ENCODE peak calls at places on chromosomes 16 and 17, in eight cellular contexts. N is cardiac muscle cell; Y is kidney; W is PC-9; H is transverse colon; T is adrenal gland; X is tibial nerve; G is CD8-positive, alpha-beta T cell. A is an unnamed sample.

GRCh38 chr17:63029520-63029919 is 63.5 kb downstream of the TANC2 start:
- DNase-seq in T (no peak), G (no peak), H (no peak), W (no peak), X (no peak), Y (no peak), N (no peak), A (no peak)

GRCh38 chr16:4376820-4377572 is 5.3 kb downstream of the VASN start:
- DNase-seq in T (no peak), H (no peak), Y (no peak), W (no peak), G (no peak), X (no peak), N (no peak), A (no peak)

GRCh38 chr16:29784901-29785500 is 5.5 kb upstream of the KIF22 start:
- DNase-seq in W (no peak), G (peak; percentile 87), H (peak; percentile 69), N (peak; percentile 61), X (peak; percentile 42), T (peak; percentile 85), Y (peak; percentile 94), A (peak; percentile 83)

GRCh38 chr17:63772801-63773271 is 561 bp downstream of the CCDC47 start:
- DNase-seq in H (peak; percentile 13), Y (no peak), N (peak; percentile 30), G (no peak), T (no peak), X (peak; percentile 20), W (no peak), A (no peak)

GRCh38 chr17:69223809-69224208 is 4.8 kb downstream of the ABCA10 start:
- DNase-seq in W (no peak), X (no peak), Y (no peak), N (no peak), G (no peak), H (no peak), T (no peak), A (no peak)

GRCh38 chr17:29733151-29733550 is 110.4 kb upstream of the CORO6 start:
- DNase-seq in N (no peak), G (no peak), W (peak; percentile 83), Y (no peak), X (no peak), T (no peak), H (no peak), A (no peak)

GRCh38 chr17:28230011-28230410 is 89.0 kb upstream of the TMEM97 start:
- DNase-seq in Y (peak; percentile 40), W (no peak), X (no peak), G (no peak), T (peak; percentile 79), H (no peak), N (no peak), A (no peak)

GRCh38 chr16:8581923-8582580 is 8.3 kb downstream of the TMEM114 start:
- DNase-seq in X (no peak), G (no peak), T (peak; percentile 63), Y (no peak), W (no peak), H (peak; percentile 22), N (no peak), A (no peak)

GRCh38 chr17:68346448-68346847 is 55.2 kb downstream of the ARSG start:
- DNase-seq in Y (peak; percentile 74), X (peak; percentile 7), W (no peak), T (peak; percentile 54), H (peak; percentile 62), N (no peak), G (peak; percentile 82), A (peak; percentile 59)

GRCh38 chr17:74201250-74201649 is 2.2 kb upstream of the RPL38 start:
- DNase-seq in W (no peak), H (peak; percentile 62), Y (no peak), X (peak; percentile 42), N (no peak), G (no peak), T (peak; percentile 88), A (no peak)

GRCh38 chr16:25228372-25228771 is 11.6 kb downstream of the AQP8 start:
- DNase-seq in X (no peak), G (no peak), H (no peak), W (no peak), T (no peak), N (no peak), Y (no peak), A (no peak)

GRCh38 chr16:50306287-50306686 is 39.9 kb downstream of the ADCY7 start:
- DNase-seq in W (no peak), G (no peak), T (peak; percentile 25), H (no peak), N (no peak), Y (peak; percentile 47), X (no peak), A (no peak)

GRCh38 chr16:89822188-89823086 is 5.8 kb upstream of the SPIRE2 start:
- DNase-seq in H (peak; percentile 54), X (no peak), T (no peak), Y (no peak), N (peak; percentile 43), G (no peak), W (peak; percentile 51), A (no peak)

GRCh38 chr16:87620201-87620495 is 17.8 kb downstream of the JPH3 start:
- DNase-seq in H (no peak), T (no peak), Y (no peak), N (no peak), W (no peak), G (no peak), X (no peak), A (no peak)
- TF ChIP-seq CTCF in H (no peak), T (no peak), Y (no peak), N (no peak), W (no peak), G (no peak), X (no peak), A (no peak)

GRCh38 chr17:5181509-5182305 is 10.0 kb downstream of the ZNF594 start:
- DNase-seq in T (no peak), G (no peak), X (no peak), Y (no peak), N (no peak), W (no peak), H (no peak), A (no peak)
- H3K9me3 ChIP-seq in T (peaks cover 16% of the 10 kb centered on the region), G (peaks cover 41% of the 10 kb centered on the region), X (peaks cover 99% of the 10 kb centered on the region), Y (peaks cover 45% of the 10 kb centered on the region), N (peaks cover 13% of the 10 kb centered on the region), W (peaks cover 75% of the 10 kb centered on the region), H (peaks cover 96% of the 10 kb centered on the region), A (peaks cover 6% of the 10 kb centered on the region)

GRCh38 chr17:2701996-2702741 is 9.4 kb downstream of the CLUH start:
- DNase-seq in Y (peak; percentile 61), H (no peak), X (no peak), T (peak; percentile 7), N (no peak), G (no peak), W (peak; percentile 21), A (no peak)
- H3K27ac ChIP-seq in Y (no peak overlapping the region), H (no peak overlapping the region), X (no peak overlapping the region), T (no peak overlapping the region), N (no peak overlapping the region), G (no peak overlapping the region), W (no peak overlapping the region), A (no peak overlapping the region)

DNA sequence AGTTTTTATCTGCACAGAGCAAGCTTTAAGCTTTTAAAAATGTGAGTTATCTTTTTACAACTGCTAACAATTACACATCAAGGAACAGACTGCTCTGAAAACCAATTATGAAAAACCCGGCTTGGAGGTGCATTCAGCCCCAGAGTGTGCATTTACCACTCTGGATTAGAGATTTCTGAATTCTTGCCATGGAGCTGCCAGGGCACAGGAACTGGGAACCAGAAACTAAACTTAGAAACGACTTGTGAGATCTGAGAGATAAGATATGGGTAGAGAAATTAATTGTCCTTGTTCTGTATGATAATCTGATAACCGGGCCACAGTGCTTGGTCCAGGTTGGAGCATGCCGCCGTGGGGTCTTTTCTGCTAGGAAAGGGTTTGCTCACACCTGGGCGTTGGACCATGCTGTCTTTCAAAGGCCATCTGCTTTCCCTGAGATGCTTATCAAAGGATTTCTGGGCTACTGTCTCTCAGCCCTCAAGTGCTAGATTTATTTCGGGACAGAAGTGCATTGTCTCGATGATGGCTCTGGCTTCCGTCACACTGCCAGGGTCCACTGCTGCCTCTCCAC is 210.0 kb downstream of the MAF start:
- DNase-seq in G (no peak), W (no peak), T (no peak), Y (no peak), N (peak; percentile 21), X (no peak), H (no peak), A (no peak)
- TF ChIP-seq CTCF in G (no peak), W (no peak), T (no peak), Y (no peak), N (no peak), X (no peak), H (no peak), A (no peak)

GRCh38 chr16:60686824-60687223 is 1349.4 kb downstream of the CDH8 start:
- DNase-seq in W (no peak), X (no peak), N (no peak), T (no peak), Y (no peak), H (no peak), G (no peak), A (no peak)
- H3K9me3 ChIP-seq in W (no peaks in the 10 kb centered on the region), X (no peaks in the 10 kb centered on the region), N (no peaks in the 10 kb centered on the region), T (no peaks in the 10 kb centered on the region), Y (no peaks in the 10 kb centered on the region), H (peaks cover 3% of the 10 kb centered on the region), G (peaks cover 3% of the 10 kb centered on the region), A (no peaks in the 10 kb centered on the region)

GRCh38 chr16:19853973-19854876 is 30.4 kb downstream of the GPRC5B start:
- DNase-seq in T (no peak), G (no peak), Y (no peak), H (no peak), X (no peak), N (no peak), W (no peak), A (no peak)

GRCh38 chr16:19856120-19856519 is 28.5 kb downstream of the GPRC5B start:
- DNase-seq in H (no peak), N (no peak), X (no peak), Y (no peak), G (no peak), T (no peak), W (no peak), A (no peak)

GRCh38 chr16:19853132-19853972 is 31.3 kb downstream of the GPRC5B start:
- DNase-seq in G (no peak), Y (no peak), T (no peak), H (no peak), N (no peak), W (no peak), X (no peak), A (no peak)

GRCh38 chr16:19850131-19850817 is 34.4 kb downstream of the GPRC5B start:
- DNase-seq in T (no peak), N (no peak), H (no peak), X (no peak), Y (no peak), W (no peak), G (no peak), A (no peak)

DNA sequence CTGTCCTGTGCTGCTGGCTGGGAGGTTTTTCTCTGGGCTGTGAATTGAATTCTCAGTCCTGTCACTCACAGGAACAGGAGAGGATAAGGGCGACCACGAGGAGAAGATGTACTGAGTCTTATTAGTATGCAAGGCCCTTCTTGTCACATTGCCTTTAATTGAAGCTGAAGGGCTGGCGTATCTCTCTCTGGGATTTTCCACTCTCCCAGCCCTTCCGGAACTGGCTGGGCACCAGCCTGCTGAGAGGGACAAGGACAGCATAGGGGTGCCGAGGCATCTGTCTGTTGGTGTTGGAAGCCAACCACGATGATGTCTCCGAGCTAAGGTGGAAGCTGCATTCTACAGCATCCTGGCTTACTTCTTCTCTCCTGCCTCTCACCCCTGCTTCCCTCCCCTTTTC is 33.2 kb downstream of the GPRC5B start:
- DNase-seq in W (no peak), G (no peak), Y (no peak), T (peak; percentile 66), X (no peak), H (no peak), N (no peak), A (no peak)
- H3K27ac ChIP-seq in W (no peak overlapping the region), G (no peak overlapping the region), Y (no peak overlapping the region), T (peak overlapping the region; percentile 54), X (no peak overlapping the region), H (no peak overlapping the region), N (no peak overlapping the region), A (no peak overlapping the region)

GRCh38 chr17:39923836-39924690 is 3.3 kb downstream of the ORMDL3 start:
- DNase-seq in Y (no peak), H (no peak), X (no peak), W (no peak), T (no peak), N (no peak), G (no peak), A (peak; percentile 90)
- TF ChIP-seq CTCF in Y (no peak), H (no peak), X (no peak), W (no peak), T (no peak), N (peak; percentile 47), G (no peak), A (no peak)

A was measured in right lobe of liver.